ENCODE peak calls at places on chromosomes 4 and X, in ten cellular contexts. X is A549, Y is osteoblast, U is endodermal cell, K is neural progenitor cell, Q is colonic mucosa, A is PC-3, J is psoas muscle, B is HCT116, H is prostate gland. V is an unnamed sample. For H3K4me1, the result is how much of the 10 kb centered on the place peaks cover.

GRCh38 chr4:5138389-5138788 is 87.1 kb downstream of the STK32B start:
- DNase-seq in H (no peak), Q (no peak), U (no peak), B (no peak), K (no peak), Y (no peak), X (no peak), J (no peak), A (no peak), V (no peak)

GRCh38 chr4:109302366-109303140 is at the start of gene COL25A1:
- DNase-seq in Y (peak), H (peak), B (no peak), K (peak), X (peak), J (peak), U (peak), A (no peak), Q (peak), V (no peak)

GRCh38 chr4:2251073-2251794 is 9.3 kb upstream of the HAUS3 start:
- DNase-seq in J (peak), H (peak), B (no peak), Q (peak), U (peak), X (no peak), A (no peak), Y (peak), K (no peak), V (no peak)

GRCh38 chr4:84224522-84224921 is 274.6 kb downstream of the NKX6-1 start:
- DNase-seq in J (no peak), B (no peak), Y (no peak), X (no peak), K (peak), A (no peak), H (no peak), U (no peak), Q (no peak), V (no peak)

GRCh38 chr4:137602401-137602800 is 70.1 kb upstream of the PCDH18 start:
- DNase-seq in A (no peak), U (no peak), H (no peak), J (no peak), B (no peak), X (no peak), Y (no peak), Q (no peak), K (no peak), V (no peak)

GRCh38 chrX:49059209-49060191 is 701 bp downstream of the CCDC120 start:
- DNase-seq in U (no peak), X (no peak), H (peak), Y (peak), J (no peak), K (no peak), B (no peak), Q (no peak), A (peak), V (no peak)

GRCh38 chr4:48739560-48740019 is 40.5 kb downstream of the FRYL start:
- DNase-seq in X (no peak), A (no peak), U (no peak), Y (no peak), H (no peak), Q (no peak), B (no peak), J (no peak), K (no peak), V (no peak)

GRCh38 chr4:102174800-102175199 is 170.5 kb downstream of the SLC39A8 start:
- DNase-seq in Q (no peak), U (no peak), J (no peak), X (peak), A (peak), H (no peak), K (no peak), B (no peak), Y (peak), V (no peak)

GRCh38 chr4:42397635-42398447 is 553 bp downstream of the SHISA3 start:
- DNase-seq in U (peak), H (no peak), A (peak), K (peak), Q (no peak), J (peak), Y (peak), X (no peak), B (no peak), V (no peak)

GRCh38 chr4:5992171-5993062 is 25.8 kb downstream of the C4orf50 start:
- DNase-seq in U (peak), H (no peak), A (no peak), J (no peak), Q (no peak), X (no peak), K (no peak), Y (no peak), B (no peak), V (no peak)

GRCh38 chr4:80538276-80538926 is 202.9 kb downstream of the CFAP299 start:
- DNase-seq in A (peak), J (no peak), Q (no peak), B (no peak), H (no peak), K (no peak), Y (no peak), X (no peak), U (no peak), V (no peak)

GRCh38 chrX:97751735-97752134 is 868.0 kb downstream of the RPA4 start:
- DNase-seq in A (peak), Q (no peak), Y (no peak), U (no peak), K (no peak), H (no peak), B (no peak), J (no peak), X (no peak), V (no peak)

GRCh38 chrX:38514014-38514854 is 47.1 kb upstream of the TSPAN7 start:
- DNase-seq in A (no peak), H (no peak), Y (no peak), Q (no peak), K (no peak), B (no peak), U (no peak), X (no peak), J (no peak), V (no peak)

GRCh38 chr4:4693258-4693657 is 151.4 kb upstream of the STX18 start:
- DNase-seq in A (no peak), H (no peak), X (no peak), Q (no peak), Y (no peak), K (no peak), J (no peak), U (no peak), B (no peak), V (no peak)

DNA sequence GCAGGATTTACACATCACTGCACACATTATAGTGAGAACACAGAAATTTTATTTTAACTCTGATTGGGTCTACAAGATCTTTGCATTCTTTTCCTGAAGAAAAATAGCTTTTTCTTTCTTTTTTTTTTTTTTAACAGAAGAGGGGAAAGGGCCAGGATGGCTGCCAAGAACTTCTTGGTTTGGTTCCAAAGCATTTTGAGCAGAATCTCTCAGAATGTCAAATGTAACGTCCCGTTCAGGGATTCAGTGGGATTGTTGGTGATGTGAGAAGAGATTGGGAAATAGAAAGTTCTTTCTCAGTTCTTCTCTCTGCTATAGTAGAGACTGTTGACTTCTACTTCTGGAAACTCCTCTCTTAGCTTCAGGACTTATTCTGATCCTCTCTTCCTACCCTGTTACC is 70.9 kb upstream of the CBR4 start:
- DNase-seq in B (no peak), K (no peak), Q (no peak), H (no peak), J (no peak), Y (no peak), A (peak), U (no peak), X (no peak), V (no peak)
- H3K27ac ChIP-seq in B (no peak), K (no peak), Q (no peak), H (peak), J (peak), Y (peak), A (peak), U (no peak), X (no peak), V (no peak)

GRCh38 chrX:134174273-134174660 is 62.7 kb upstream of the CCDC160 start:
- DNase-seq in Y (peak), Q (no peak), J (no peak), X (no peak), A (no peak), K (peak), B (no peak), U (no peak), H (no peak), V (no peak)
- H3K4me3 ChIP-seq in Y (no peak), Q (no peak), J (peak), X (no peak), A (no peak), K (peak), B (no peak), U (peak), H (no peak), V (no peak)

GRCh38 chrX:128619490-128619889 is 567.3 kb upstream of the ACTRT1 start:
- DNase-seq in B (no peak), Y (no peak), X (no peak), A (no peak), Q (no peak), K (no peak), J (no peak), H (no peak), U (no peak), V (no peak)

GRCh38 chrX:128622296-128622695 is 570.1 kb upstream of the ACTRT1 start:
- DNase-seq in K (no peak), B (no peak), H (no peak), A (no peak), Q (no peak), X (no peak), J (no peak), U (no peak), Y (no peak), V (no peak)

DNA sequence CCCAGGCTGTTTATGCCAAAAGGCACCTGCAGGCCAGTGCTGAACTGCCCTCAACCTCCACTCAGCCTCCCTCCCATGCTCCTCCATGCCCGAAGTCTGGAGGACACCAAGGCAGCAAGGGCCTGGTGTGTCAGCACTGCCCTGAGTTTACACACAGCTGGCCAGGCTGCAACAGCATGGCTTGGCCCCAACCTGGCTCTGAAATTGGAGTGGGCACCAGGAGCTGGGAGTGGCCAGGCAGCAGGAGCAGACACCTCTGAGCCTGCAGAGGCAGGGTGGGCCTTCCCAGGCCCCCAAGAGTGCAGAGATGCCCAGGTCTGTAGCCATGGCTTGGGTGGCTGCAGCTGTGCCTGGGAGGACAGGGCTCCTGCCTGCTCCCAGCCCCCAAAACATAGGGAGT is 571.2 kb upstream of the ACTRT1 start:
- DNase-seq in B (no peak), K (no peak), H (no peak), J (no peak), U (no peak), X (no peak), A (no peak), Y (no peak), Q (no peak), V (no peak)
- H3K4me1 ChIP-seq in B (under half), K (under half), H (under half), J (under half), U (under half), X (under half), A (under half), Y (under half), Q (under half), V (under half)

GRCh38 chr4:10053635-10054453 is 32.5 kb upstream of the SLC2A9 start:
- DNase-seq in X (no peak), H (no peak), A (no peak), K (no peak), Q (no peak), J (no peak), U (no peak), Y (no peak), B (no peak), V (no peak)
- H3K27ac ChIP-seq in X (no peak), H (no peak), A (no peak), K (no peak), Q (no peak), J (peak), U (no peak), Y (no peak), B (no peak), V (no peak)

DNA sequence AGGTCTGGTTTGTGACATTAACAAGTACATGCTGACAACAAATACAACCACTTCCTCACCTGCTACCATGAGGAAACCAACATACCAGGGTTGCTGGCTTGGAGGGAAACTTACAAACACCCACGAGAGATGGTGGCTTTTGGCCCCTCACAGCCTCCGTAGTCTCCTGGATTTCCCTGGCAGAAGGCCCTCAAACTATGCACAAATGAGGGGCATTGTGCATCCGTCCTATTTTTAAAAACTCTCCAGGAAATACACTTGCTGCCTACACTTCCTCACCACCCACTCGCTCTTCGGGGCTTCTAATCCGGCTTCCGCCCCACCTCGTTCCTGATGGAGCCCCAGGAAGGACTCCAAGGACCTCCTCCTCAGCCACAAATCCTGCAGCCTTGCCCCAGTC is 355.0 kb upstream of the GATB start:
- DNase-seq in B (no peak), Q (no peak), K (no peak), U (no peak), X (no peak), J (no peak), Y (no peak), H (no peak), A (no peak), V (no peak)
- H3K4me3 ChIP-seq in B (no peak), Q (no peak), K (no peak), U (no peak), X (no peak), J (no peak), Y (no peak), H (no peak), A (no peak), V (no peak)

GRCh38 chr4:153514001-153514526 is 47.9 kb downstream of the TMEM131L start:
- DNase-seq in J (no peak), Y (peak), Q (no peak), K (no peak), H (no peak), X (peak), U (no peak), A (peak), B (peak), V (no peak)
- H3K4me1 ChIP-seq in J (half or more), Y (under half), Q (under half), K (under half), H (under half), X (under half), U (under half), A (under half), B (half or more), V (half or more)